ENCODE peak calls at places on chromosomes 13 and 19, in six cellular contexts. M is cardiac muscle cell, H is H9, R is thoracic aorta, K is left lung, S is PC-3. W is an unnamed sample. For H3K9me3, the result is how much of the 10 kb centered on the place peaks cover.

GRCh38 chr19:47741544-47742125 is 3.7 kb upstream of the NOP53 start:
- DNase-seq in H (no peak), M (no peak), K (no peak), S (no peak), R (no peak), W (no peak)

GRCh38 chr19:23520441-23520840 is 125.2 kb upstream of the ZNF91 start:
- DNase-seq in R (no peak), S (peak), M (no peak), K (no peak), H (no peak), W (no peak)

GRCh38 chr19:57363734-57364181 is 407 bp downstream of the TRAPPC2B start:
- DNase-seq in S (no peak), R (no peak), H (no peak), M (peak), K (no peak), W (no peak)

GRCh38 chr13:53023246-53023645 is 5.4 kb upstream of the OLFM4 start:
- DNase-seq in M (no peak), S (no peak), K (no peak), H (no peak), R (no peak), W (no peak)

GRCh38 chr19:29259867-29260281 is 46.9 kb upstream of the UQCRFS1 start:
- DNase-seq in R (no peak), S (no peak), H (no peak), M (no peak), K (no peak), W (no peak)

GRCh38 chr13:32881074-32881791 is 135.0 kb upstream of the KL start:
- DNase-seq in S (peak), H (no peak), K (no peak), R (no peak), M (peak), W (no peak)

GRCh38 chr19:45595814-45596213 is 6.2 kb downstream of the GPR4 start:
- DNase-seq in M (no peak), R (no peak), K (no peak), H (no peak), S (no peak), W (peak)

GRCh38 chr19:12880551-12881171 is 588 bp downstream of the DNASE2 start:
- DNase-seq in K (peak), M (peak), R (no peak), S (peak), H (peak), W (no peak)

GRCh38 chr19:5057860-5058259 is 88.9 kb downstream of the KDM4B start:
- DNase-seq in R (no peak), H (peak), M (peak), S (peak), K (no peak), W (no peak)

GRCh38 chr19:6717441-6717971 is 2.9 kb downstream of the C3 start:
- DNase-seq in S (no peak), K (no peak), H (peak), M (no peak), R (no peak), W (no peak)

GRCh38 chr13:96243371-96243770 is 153.5 kb downstream of the HS6ST3 start:
- DNase-seq in M (no peak), K (no peak), H (no peak), R (no peak), S (no peak), W (no peak)

GRCh38 chr19:1360818-1361461 is 22.8 kb upstream of the NDUFS7 start:
- DNase-seq in K (no peak), H (no peak), S (no peak), M (peak), R (no peak), W (peak)

GRCh38 chr13:32318072-32318471 is 2.8 kb downstream of the BRCA2 start:
- DNase-seq in H (no peak), K (no peak), S (no peak), R (no peak), M (no peak), W (no peak)

GRCh38 chr13:46698015-46698414 is 98.9 kb downstream of the ESD start:
- DNase-seq in S (no peak), H (no peak), R (peak), K (no peak), M (no peak), W (peak)

GRCh38 chr13:100212904-100213538 is 124.1 kb downstream of the PCCA start:
- DNase-seq in S (no peak), H (no peak), M (no peak), K (no peak), R (no peak), W (no peak)

GRCh38 chr13:31970237-31970930 is 61.2 kb upstream of the FRY start:
- DNase-seq in H (no peak), R (no peak), S (peak), M (peak), K (no peak), W (no peak)

GRCh38 chr13:94419304-94419943 is 60.1 kb downstream of the DCT start:
- DNase-seq in R (no peak), K (no peak), M (peak), S (peak), H (no peak), W (no peak)

DNA sequence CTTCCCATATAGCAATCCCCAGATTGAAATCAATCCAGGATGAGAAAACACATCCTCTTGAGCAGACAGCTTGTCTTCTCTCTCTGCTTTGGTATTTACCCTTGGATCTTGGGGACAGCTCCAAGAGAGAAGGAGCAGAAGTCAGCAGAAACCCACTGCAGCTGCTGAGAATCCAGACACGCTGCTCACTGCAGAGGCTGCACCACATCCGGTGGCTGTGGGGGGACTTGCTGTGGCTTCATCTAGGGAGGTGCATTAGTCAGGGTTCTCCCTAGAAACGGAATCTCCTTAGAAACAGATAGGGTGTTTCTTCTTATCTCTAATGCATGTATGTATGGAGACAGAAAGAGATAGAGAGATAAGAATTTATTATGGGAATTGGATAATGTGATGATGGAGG is 2.7 kb downstream of the CYP4F12 start:
- DNase-seq in R (no peak), K (no peak), M (no peak), H (no peak), S (no peak), W (no peak)
- H3K9me3 ChIP-seq in R (under half), K (under half), M (under half), H (half or more), S (under half), W (under half)

GRCh38 chr19:51339687-51340656 is 2.0 kb downstream of the VSIG10L start:
- DNase-seq in H (peak), M (peak), S (peak), R (peak), K (peak), W (peak)
- H3K27ac ChIP-seq in H (no peak), M (peak), S (peak), R (peak), K (peak), W (peak)

DNA sequence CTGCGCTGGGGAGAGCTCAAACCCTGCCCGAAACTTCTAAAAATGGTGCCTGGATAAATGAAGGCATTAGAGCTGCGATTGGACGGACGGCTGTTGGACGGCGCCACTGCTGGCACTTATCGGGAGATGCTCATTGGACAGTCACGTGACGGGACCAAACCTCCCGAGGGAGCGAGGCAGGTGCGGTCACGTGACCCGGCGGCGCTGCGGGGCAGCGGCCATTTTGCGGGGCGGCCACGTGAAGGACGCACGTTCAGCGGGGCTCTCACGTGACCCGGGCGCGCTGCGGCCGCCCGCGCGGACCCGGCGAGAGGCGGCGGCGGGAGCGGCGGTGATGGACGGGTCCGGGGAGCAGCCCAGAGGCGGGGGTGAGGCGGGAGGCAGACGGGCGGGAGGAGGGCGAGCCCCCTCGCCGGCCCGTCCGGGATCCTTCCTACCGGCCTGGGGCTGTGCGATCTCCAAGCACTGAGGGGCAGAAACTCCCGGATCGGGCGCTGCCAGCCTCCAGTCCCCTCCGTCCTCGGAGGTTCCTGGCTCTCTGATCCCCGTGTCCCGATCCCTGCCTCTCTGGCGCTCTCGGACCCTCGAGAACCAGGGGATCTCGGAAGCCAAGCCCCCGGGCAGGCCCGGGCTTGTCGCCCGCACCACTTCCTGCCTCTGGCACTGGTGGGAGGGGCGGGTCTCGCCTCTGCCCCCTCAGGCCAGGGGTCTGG is at the start of gene BAX:
- DNase-seq in K (peak), S (peak), R (peak), H (peak), M (peak), W (peak)
- TF ChIP-seq CTCF in K (no peak), S (no peak), R (no peak), H (peak), M (no peak), W (no peak)

DNA sequence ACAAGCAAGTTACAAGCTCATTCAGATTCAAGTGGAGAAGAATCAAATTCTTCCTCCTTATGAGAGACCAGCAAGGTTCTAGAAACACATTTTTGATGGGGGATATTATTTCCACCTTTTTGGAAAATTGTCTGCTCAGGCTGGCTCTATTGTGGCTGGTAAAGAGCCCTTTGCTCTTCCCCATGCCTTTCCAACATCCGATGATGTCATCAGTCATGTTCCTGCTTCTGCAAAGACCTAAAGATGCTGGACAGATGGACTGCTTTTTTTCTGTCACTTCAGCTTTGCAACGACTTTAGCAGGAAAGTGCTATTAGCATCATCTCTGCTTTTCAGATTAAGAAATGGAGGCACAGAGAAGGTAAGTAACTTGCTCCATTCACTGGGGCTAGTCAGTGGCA is 4.2 kb downstream of the ADGRE3 start:
- DNase-seq in M (no peak), R (no peak), H (no peak), K (no peak), S (no peak), W (no peak)
- H3K9me3 ChIP-seq in M (under half), R (under half), H (under half), K (under half), S (under half), W (under half)

W was measured in left ventricle myocardium inferior.